ENCODE peak calls at places on chromosomes 12 and 14, in six cellular contexts. One of them, this sample, is unnamed.

GRCh38 chr12:47782372-47782770 is 9.3 kb downstream of the SLC48A1 start:
- DNase-seq in fibroblast of the aortic adventitia: no peak
- DNase-seq in astrocyte of the cerebellum: no peak
- DNase-seq in lung: no peak
- DNase-seq in MG63: no peak
- DNase-seq in coronary artery: no peak
- DNase-seq in this sample: no peak

GRCh38 chr12:76863005-76863670 is 15.7 kb downstream of the CSRP2 start:
- DNase-seq in lung: no peak
- DNase-seq in coronary artery: no peak
- DNase-seq in fibroblast of the aortic adventitia: peak
- DNase-seq in MG63: peak
- DNase-seq in astrocyte of the cerebellum: peak
- DNase-seq in this sample: peak

GRCh38 chr12:116087399-116087798 is 190.1 kb downstream of the MED13L start:
- DNase-seq in MG63: no peak
- DNase-seq in coronary artery: no peak
- DNase-seq in astrocyte of the cerebellum: no peak
- DNase-seq in fibroblast of the aortic adventitia: no peak
- DNase-seq in lung: no peak
- DNase-seq in this sample: no peak

GRCh38 chr12:42325326-42325775 is 543 bp downstream of the ZCRB1 start:
- DNase-seq in fibroblast of the aortic adventitia: peak
- DNase-seq in coronary artery: no peak
- DNase-seq in astrocyte of the cerebellum: no peak
- DNase-seq in lung: no peak
- DNase-seq in MG63: no peak
- DNase-seq in this sample: no peak

GRCh38 chr14:95774265-95775160 is 60.6 kb upstream of the TCL1A start:
- DNase-seq in lung: peak
- DNase-seq in fibroblast of the aortic adventitia: peak
- DNase-seq in MG63: no peak
- DNase-seq in astrocyte of the cerebellum: peak
- DNase-seq in coronary artery: no peak
- DNase-seq in this sample: peak

GRCh38 chr12:1670244-1670814 is 20.5 kb upstream of the ADIPOR2 start:
- DNase-seq in coronary artery: no peak
- DNase-seq in astrocyte of the cerebellum: no peak
- DNase-seq in fibroblast of the aortic adventitia: no peak
- DNase-seq in MG63: no peak
- DNase-seq in lung: no peak
- DNase-seq in this sample: no peak

GRCh38 chr14:52918486-52918885 is 32.4 kb downstream of the FERMT2 start:
- DNase-seq in coronary artery: no peak
- DNase-seq in MG63: no peak
- DNase-seq in astrocyte of the cerebellum: no peak
- DNase-seq in lung: no peak
- DNase-seq in fibroblast of the aortic adventitia: peak
- DNase-seq in this sample: peak

GRCh38 chr12:92950011-92950410 is 20.9 kb upstream of the EEA1 start:
- DNase-seq in MG63: no peak
- DNase-seq in astrocyte of the cerebellum: no peak
- DNase-seq in coronary artery: no peak
- DNase-seq in fibroblast of the aortic adventitia: no peak
- DNase-seq in lung: no peak
- DNase-seq in this sample: no peak

GRCh38 chr14:21703357-21704339 is 30.0 kb upstream of the OR4E1 start:
- DNase-seq in lung: no peak
- DNase-seq in fibroblast of the aortic adventitia: no peak
- DNase-seq in astrocyte of the cerebellum: no peak
- DNase-seq in coronary artery: no peak
- DNase-seq in MG63: no peak
- DNase-seq in this sample: no peak

GRCh38 chr12:49626169-49626835 is 2.9 kb downstream of the PRPF40B start:
- DNase-seq in coronary artery: no peak
- DNase-seq in MG63: no peak
- DNase-seq in lung: no peak
- DNase-seq in fibroblast of the aortic adventitia: peak
- DNase-seq in astrocyte of the cerebellum: no peak
- DNase-seq in this sample: no peak

GRCh38 chr12:79776111-79776510 is 85.3 kb upstream of the PAWR start:
- DNase-seq in coronary artery: no peak
- DNase-seq in MG63: no peak
- DNase-seq in astrocyte of the cerebellum: peak
- DNase-seq in lung: no peak
- DNase-seq in fibroblast of the aortic adventitia: peak
- DNase-seq in this sample: peak

GRCh38 chr14:87992349-87992719 is 648 bp downstream of the GALC start:
- DNase-seq in astrocyte of the cerebellum: no peak
- DNase-seq in coronary artery: no peak
- DNase-seq in MG63: no peak
- DNase-seq in lung: no peak
- DNase-seq in fibroblast of the aortic adventitia: peak
- DNase-seq in this sample: no peak

GRCh38 chr12:51949342-51950030 is 2.0 kb upstream of the ACVR1B start:
- DNase-seq in lung: no peak
- DNase-seq in MG63: no peak
- DNase-seq in coronary artery: peak
- DNase-seq in astrocyte of the cerebellum: no peak
- DNase-seq in fibroblast of the aortic adventitia: peak
- DNase-seq in this sample: peak

GRCh38 chr14:33118653-33119052 is 180.0 kb downstream of the NPAS3 start:
- DNase-seq in MG63: no peak
- DNase-seq in lung: no peak
- DNase-seq in fibroblast of the aortic adventitia: no peak
- DNase-seq in astrocyte of the cerebellum: no peak
- DNase-seq in coronary artery: no peak
- DNase-seq in this sample: no peak

GRCh38 chr12:100675432-100675831 is 101.9 kb downstream of the GAS2L3 start:
- DNase-seq in astrocyte of the cerebellum: peak
- DNase-seq in coronary artery: no peak
- DNase-seq in MG63: peak
- DNase-seq in lung: no peak
- DNase-seq in fibroblast of the aortic adventitia: no peak
- DNase-seq in this sample: peak

GRCh38 chr12:115882941-115883340 is 394.6 kb downstream of the MED13L start:
- DNase-seq in coronary artery: no peak
- DNase-seq in MG63: no peak
- DNase-seq in fibroblast of the aortic adventitia: no peak
- DNase-seq in lung: no peak
- DNase-seq in astrocyte of the cerebellum: no peak
- DNase-seq in this sample: no peak

GRCh38 chr14:22598099-22598895 is at the start of gene ABHD4:
- DNase-seq in fibroblast of the aortic adventitia: peak
- DNase-seq in MG63: peak
- DNase-seq in lung: peak
- DNase-seq in coronary artery: peak
- DNase-seq in astrocyte of the cerebellum: no peak
- DNase-seq in this sample: peak

GRCh38 chr12:107196681-107197080 is 103.3 kb upstream of the CRY1 start:
- DNase-seq in MG63: peak
- DNase-seq in lung: no peak
- DNase-seq in coronary artery: no peak
- DNase-seq in fibroblast of the aortic adventitia: peak
- DNase-seq in astrocyte of the cerebellum: no peak
- DNase-seq in this sample: peak

GRCh38 chr12:4228122-4228580 is 45.4 kb upstream of the CCND2 start:
- DNase-seq in astrocyte of the cerebellum: no peak
- DNase-seq in fibroblast of the aortic adventitia: no peak
- DNase-seq in coronary artery: peak
- DNase-seq in lung: no peak
- DNase-seq in MG63: no peak
- DNase-seq in this sample: no peak

GRCh38 chr12:99043319-99043914 is 398.3 kb downstream of the APAF1 start:
- DNase-seq in lung: no peak
- DNase-seq in astrocyte of the cerebellum: peak
- DNase-seq in coronary artery: no peak
- DNase-seq in fibroblast of the aortic adventitia: peak
- DNase-seq in MG63: peak
- DNase-seq in this sample: peak

GRCh38 chr14:61101803-61102548 is 120.9 kb downstream of the SLC38A6 start:
- DNase-seq in lung: no peak
- DNase-seq in fibroblast of the aortic adventitia: peak
- DNase-seq in coronary artery: no peak
- DNase-seq in MG63: no peak
- DNase-seq in astrocyte of the cerebellum: no peak
- DNase-seq in this sample: peak

GRCh38 chr14:101813171-101813759 is 51.8 kb downstream of the PPP2R5C start:
- DNase-seq in astrocyte of the cerebellum: no peak
- DNase-seq in MG63: no peak
- DNase-seq in lung: no peak
- DNase-seq in fibroblast of the aortic adventitia: peak
- DNase-seq in coronary artery: no peak
- DNase-seq in this sample: no peak
- H3K4me3 ChIP-seq in astrocyte of the cerebellum: no peak
- H3K4me3 ChIP-seq in MG63: no peak
- H3K4me3 ChIP-seq in lung: no peak
- H3K4me3 ChIP-seq in fibroblast of the aortic adventitia: no peak
- H3K4me3 ChIP-seq in coronary artery: no peak
- H3K4me3 ChIP-seq in this sample: no peak

GRCh38 chr14:64544607-64545312 is 4.2 kb downstream of the HSPA2 start:
- DNase-seq in coronary artery: no peak
- DNase-seq in fibroblast of the aortic adventitia: no peak
- DNase-seq in astrocyte of the cerebellum: no peak
- DNase-seq in MG63: no peak
- DNase-seq in lung: no peak
- DNase-seq in this sample: no peak

GRCh38 chr14:64541971-64542838 is 1.7 kb downstream of the HSPA2 start:
- DNase-seq in lung: no peak
- DNase-seq in coronary artery: no peak
- DNase-seq in fibroblast of the aortic adventitia: no peak
- DNase-seq in astrocyte of the cerebellum: no peak
- DNase-seq in MG63: no peak
- DNase-seq in this sample: no peak

GRCh38 chr14:64541261-64541970 is 875 bp downstream of the HSPA2 start:
- DNase-seq in coronary artery: no peak
- DNase-seq in lung: no peak
- DNase-seq in fibroblast of the aortic adventitia: no peak
- DNase-seq in MG63: no peak
- DNase-seq in astrocyte of the cerebellum: no peak
- DNase-seq in this sample: no peak

GRCh38 chr14:64540208-64541202 is at the start of gene HSPA2:
- DNase-seq in fibroblast of the aortic adventitia: peak
- DNase-seq in coronary artery: peak
- DNase-seq in MG63: peak
- DNase-seq in lung: peak
- DNase-seq in astrocyte of the cerebellum: peak
- DNase-seq in this sample: peak

DNA sequence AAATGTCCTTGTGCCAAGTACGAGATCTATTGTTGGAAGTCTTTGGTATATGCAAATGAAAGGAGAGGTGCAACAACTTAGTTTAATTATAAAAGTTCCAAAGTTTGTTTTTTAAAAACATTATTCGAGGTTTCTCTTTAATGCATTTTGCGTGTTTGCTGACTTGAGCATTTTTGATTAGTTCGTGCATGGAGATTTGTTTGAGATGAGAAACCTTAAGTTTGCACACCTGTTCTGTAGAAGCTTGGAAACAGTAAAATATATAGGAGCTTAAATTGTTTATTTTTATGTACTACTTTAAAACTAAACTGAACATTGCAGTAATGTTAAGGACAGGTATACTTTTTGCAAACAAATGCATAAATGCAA is 2.3 kb downstream of the HSPA2 start:
- DNase-seq in coronary artery: no peak
- DNase-seq in astrocyte of the cerebellum: no peak
- DNase-seq in fibroblast of the aortic adventitia: no peak
- DNase-seq in MG63: no peak
- DNase-seq in lung: no peak
- DNase-seq in this sample: no peak
- H3K4me3 ChIP-seq in coronary artery: peak
- H3K4me3 ChIP-seq in astrocyte of the cerebellum: peak
- H3K4me3 ChIP-seq in fibroblast of the aortic adventitia: no peak
- H3K4me3 ChIP-seq in MG63: no peak
- H3K4me3 ChIP-seq in lung: no peak
- H3K4me3 ChIP-seq in this sample: peak

GRCh38 chr14:53962954-53963490 is 6.4 kb upstream of the BMP4 start:
- DNase-seq in fibroblast of the aortic adventitia: no peak
- DNase-seq in lung: no peak
- DNase-seq in coronary artery: no peak
- DNase-seq in astrocyte of the cerebellum: no peak
- DNase-seq in MG63: no peak
- DNase-seq in this sample: no peak
- H3K4me3 ChIP-seq in fibroblast of the aortic adventitia: peak
- H3K4me3 ChIP-seq in lung: no peak
- H3K4me3 ChIP-seq in coronary artery: peak
- H3K4me3 ChIP-seq in astrocyte of the cerebellum: peak
- H3K4me3 ChIP-seq in MG63: no peak
- H3K4me3 ChIP-seq in this sample: peak

GRCh38 chr14:68817513-68818212 is 24.8 kb upstream of the ZFP36L1 start:
- DNase-seq in lung: no peak
- DNase-seq in coronary artery: no peak
- DNase-seq in astrocyte of the cerebellum: no peak
- DNase-seq in MG63: no peak
- DNase-seq in fibroblast of the aortic adventitia: no peak
- DNase-seq in this sample: no peak
- H3K4me3 ChIP-seq in lung: no peak
- H3K4me3 ChIP-seq in coronary artery: no peak
- H3K4me3 ChIP-seq in astrocyte of the cerebellum: no peak
- H3K4me3 ChIP-seq in MG63: no peak
- H3K4me3 ChIP-seq in fibroblast of the aortic adventitia: no peak
- H3K4me3 ChIP-seq in this sample: no peak

GRCh38 chr12:26940820-26941219 is 2.5 kb downstream of the FGFR1OP2 start:
- DNase-seq in astrocyte of the cerebellum: no peak
- DNase-seq in fibroblast of the aortic adventitia: peak
- DNase-seq in lung: no peak
- DNase-seq in coronary artery: no peak
- DNase-seq in MG63: no peak
- DNase-seq in this sample: peak

GRCh38 chr12:26939192-26939832 is 1.0 kb downstream of the FGFR1OP2 start:
- DNase-seq in fibroblast of the aortic adventitia: no peak
- DNase-seq in lung: no peak
- DNase-seq in astrocyte of the cerebellum: no peak
- DNase-seq in MG63: no peak
- DNase-seq in coronary artery: no peak
- DNase-seq in this sample: peak

GRCh38 chr12:26938660-26939185 is 453 bp downstream of the FGFR1OP2 start:
- DNase-seq in lung: peak
- DNase-seq in fibroblast of the aortic adventitia: no peak
- DNase-seq in astrocyte of the cerebellum: no peak
- DNase-seq in coronary artery: no peak
- DNase-seq in MG63: no peak
- DNase-seq in this sample: peak

GRCh38 chr12:26941251-26941650 is 3.0 kb downstream of the FGFR1OP2 start:
- DNase-seq in coronary artery: no peak
- DNase-seq in fibroblast of the aortic adventitia: no peak
- DNase-seq in lung: no peak
- DNase-seq in MG63: no peak
- DNase-seq in astrocyte of the cerebellum: no peak
- DNase-seq in this sample: no peak

DNA sequence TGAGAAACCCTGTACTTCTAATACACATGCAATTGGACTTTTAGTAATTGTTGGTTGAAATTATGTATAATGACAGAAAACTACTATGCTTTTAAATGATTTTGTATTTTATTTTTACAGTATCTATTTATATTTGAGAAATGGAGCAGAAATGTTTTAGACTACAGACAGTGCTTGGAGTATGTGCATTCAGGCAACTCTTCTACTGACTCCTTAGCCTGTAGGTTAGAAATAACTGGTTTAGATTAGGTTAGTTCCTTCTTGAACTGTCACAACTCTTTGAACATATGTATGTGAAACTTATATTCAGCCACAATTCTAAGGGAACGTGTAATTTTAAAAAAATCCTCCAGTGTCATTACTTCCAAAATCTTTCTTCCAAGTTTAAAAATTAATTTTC is 1.7 kb downstream of the FGFR1OP2 start:
- DNase-seq in lung: no peak
- DNase-seq in coronary artery: no peak
- DNase-seq in fibroblast of the aortic adventitia: no peak
- DNase-seq in astrocyte of the cerebellum: no peak
- DNase-seq in MG63: no peak
- DNase-seq in this sample: peak
- H3K4me3 ChIP-seq in lung: no peak
- H3K4me3 ChIP-seq in coronary artery: peak
- H3K4me3 ChIP-seq in fibroblast of the aortic adventitia: peak
- H3K4me3 ChIP-seq in astrocyte of the cerebellum: peak
- H3K4me3 ChIP-seq in MG63: peak
- H3K4me3 ChIP-seq in this sample: peak

This sample was measured in adipocyte.